ENCODE peak calls at places on chromosome 1, in six cellular contexts. One of them, this sample, is unnamed.
A peak's percentile ranks its signal among the peaks of the same experiment; 100 is the strongest.

GRCh38 chr1:214499732-214500131 is 51.7 kb downstream of the PTPN14 start:
- DNase-seq in body of pancreas: no peak
- DNase-seq in astrocyte of the cerebellum: no peak
- DNase-seq in endothelial cell: no peak
- DNase-seq in LHCN-M2: no peak
- DNase-seq in NCI-H1694 treated with DMSO at 0.1 percent for 48 hours: no peak
- DNase-seq in this sample: no peak

GRCh38 chr1:9050803-9051202 is 18.6 kb downstream of the SLC2A5 start:
- DNase-seq in body of pancreas: no peak
- DNase-seq in astrocyte of the cerebellum: no peak
- DNase-seq in endothelial cell: no peak
- DNase-seq in LHCN-M2: no peak
- DNase-seq in NCI-H1694 treated with DMSO at 0.1 percent for 48 hours: no peak
- DNase-seq in this sample: no peak

GRCh38 chr1:201279313-201279712 is 4.0 kb upstream of the PKP1 start:
- DNase-seq in body of pancreas: peak; percentile 23
- DNase-seq in astrocyte of the cerebellum: no peak
- DNase-seq in endothelial cell: no peak
- DNase-seq in LHCN-M2: no peak
- DNase-seq in NCI-H1694 treated with DMSO at 0.1 percent for 48 hours: no peak
- DNase-seq in this sample: no peak

GRCh38 chr1:219293440-219293839 is 119.8 kb downstream of the LYPLAL1 start:
- DNase-seq in body of pancreas: no peak
- DNase-seq in astrocyte of the cerebellum: no peak
- DNase-seq in endothelial cell: no peak
- DNase-seq in LHCN-M2: no peak
- DNase-seq in NCI-H1694 treated with DMSO at 0.1 percent for 48 hours: no peak
- DNase-seq in this sample: no peak

GRCh38 chr1:15007842-15008241 is 145.7 kb upstream of the TMEM51 start:
- DNase-seq in body of pancreas: no peak
- DNase-seq in astrocyte of the cerebellum: no peak
- DNase-seq in endothelial cell: no peak
- DNase-seq in LHCN-M2: no peak
- DNase-seq in NCI-H1694 treated with DMSO at 0.1 percent for 48 hours: no peak
- DNase-seq in this sample: no peak

GRCh38 chr1:3892748-3893147 is 7.3 kb downstream of the C1orf174 start:
- DNase-seq in body of pancreas: peak; percentile 75
- DNase-seq in astrocyte of the cerebellum: no peak
- DNase-seq in endothelial cell: no peak
- DNase-seq in LHCN-M2: no peak
- DNase-seq in NCI-H1694 treated with DMSO at 0.1 percent for 48 hours: no peak
- DNase-seq in this sample: no peak

GRCh38 chr1:119364640-119365039 is 3.9 kb upstream of the HAO2 start:
- DNase-seq in body of pancreas: no peak
- DNase-seq in astrocyte of the cerebellum: no peak
- DNase-seq in endothelial cell: no peak
- DNase-seq in LHCN-M2: peak; percentile 36
- DNase-seq in NCI-H1694 treated with DMSO at 0.1 percent for 48 hours: no peak
- DNase-seq in this sample: no peak

GRCh38 chr1:219621047-219621786 is 8.3 kb upstream of the ZC3H11B start:
- DNase-seq in body of pancreas: peak; percentile 65
- DNase-seq in astrocyte of the cerebellum: no peak
- DNase-seq in endothelial cell: no peak
- DNase-seq in LHCN-M2: no peak
- DNase-seq in NCI-H1694 treated with DMSO at 0.1 percent for 48 hours: no peak
- DNase-seq in this sample: peak; percentile 6

GRCh38 chr1:184567648-184568047 is 180.8 kb downstream of the C1orf21 start:
- DNase-seq in body of pancreas: no peak
- DNase-seq in astrocyte of the cerebellum: peak; percentile 40
- DNase-seq in endothelial cell: no peak
- DNase-seq in LHCN-M2: peak; percentile 27
- DNase-seq in NCI-H1694 treated with DMSO at 0.1 percent for 48 hours: no peak
- DNase-seq in this sample: no peak